ENCODE peak calls at places on chromosomes 2 and 18, in six cellular contexts. B is thoracic aorta; C is activated CD4-positive, alpha-beta T cell treated with anti-CD3 and anti-CD28 coated beads, Interleukin-2, amount 10 ng/mL, durations not matched to agents 7 days and 5 days; Q is A172; X is lung microvascular endothelial cell; J is AG09319. L is an unnamed sample.

GRCh38 chr18:59852548-59852947 is 47.2 kb upstream of the PMAIP1 start:
- DNase-seq in X (no peak), B (no peak), J (no peak), Q (no peak), C (no peak), L (no peak)

GRCh38 chr2:75528221-75528977 is 32.3 kb downstream of the EVA1A start:
- DNase-seq in B (no peak), X (no peak), J (no peak), Q (peak; percentile 50), C (no peak), L (peak; percentile 22)

GRCh38 chr2:235678712-235679111 is 184.9 kb downstream of the AGAP1 start:
- DNase-seq in J (no peak), C (no peak), B (no peak), X (no peak), Q (no peak), L (no peak)

GRCh38 chr2:9800975-9801723 is 42.1 kb upstream of the TAF1B start:
- DNase-seq in C (no peak), Q (peak; percentile 66), J (no peak), X (no peak), B (no peak), L (peak; percentile 31)

GRCh38 chr2:143730155-143730949 is 601.1 kb downstream of the ARHGAP15 start:
- DNase-seq in J (no peak), Q (peak; percentile 37), C (peak; percentile 10), X (peak; percentile 24), B (no peak), L (no peak)

GRCh38 chr18:70419526-70419925 is 130.7 kb downstream of the SOCS6 start:
- DNase-seq in J (no peak), C (no peak), Q (peak; percentile 79), X (no peak), B (no peak), L (no peak)

GRCh38 chr2:200171761-200172482 is 134.6 kb upstream of the SPATS2L start:
- DNase-seq in J (no peak), X (no peak), C (no peak), B (no peak), Q (no peak), L (no peak)

GRCh38 chr2:128503358-128504241 is 184.9 kb upstream of the HS6ST1 start:
- DNase-seq in Q (no peak), J (no peak), C (no peak), B (no peak), X (no peak), L (no peak)

GRCh38 chr2:25714740-25715139 is 41.4 kb upstream of the DTNB start:
- DNase-seq in B (no peak), X (no peak), Q (peak; percentile 21), J (no peak), C (no peak), L (no peak)

GRCh38 chr2:43402452-43402937 is 176.1 kb upstream of the ZFP36L2 start:
- DNase-seq in X (no peak), J (no peak), Q (no peak), C (no peak), B (no peak), L (no peak)

GRCh38 chr18:68177807-68178702 is 536.9 kb downstream of the TMX3 start:
- DNase-seq in J (peak; percentile 97), C (no peak), X (peak; percentile 16), Q (peak; percentile 36), B (no peak), L (peak; percentile 94)

GRCh38 chr18:46916551-46917107 is 678 bp downstream of the PIAS2 start:
- DNase-seq in J (no peak), C (peak; percentile 45), Q (peak; percentile 6), X (peak; percentile 38), B (no peak), L (no peak)

GRCh38 chr2:169348321-169349002 is 13.9 kb downstream of the LRP2 start:
- DNase-seq in C (no peak), X (no peak), B (no peak), J (no peak), Q (no peak), L (no peak)

GRCh38 chr18:11660691-11661090 is 28.4 kb upstream of the GNAL start:
- DNase-seq in B (no peak), C (no peak), X (no peak), Q (no peak), J (no peak), L (no peak)

GRCh38 chr2:239035361-239035814 is 187.5 kb downstream of the TWIST2 start:
- DNase-seq in C (peak; percentile 66), X (no peak), J (no peak), Q (peak; percentile 31), B (no peak), L (no peak)

GRCh38 chr2:100509066-100509465 is 38.8 kb downstream of the NMS start:
- DNase-seq in X (no peak), J (no peak), C (no peak), Q (no peak), B (no peak), L (no peak)

GRCh38 chr2:216713691-216714411 is 18.5 kb upstream of the IGFBP5 start:
- DNase-seq in B (peak; percentile 60), X (peak; percentile 43), C (no peak), Q (peak; percentile 85), J (peak; percentile 52), L (peak; percentile 61)